ENCODE peak calls at places on chromosomes 7 and 10, in nine cellular contexts. M, Z, H, K, Y, E, W, J and S are unnamed samples.

GRCh38 chr10:53403688-53404087 is 631.1 kb upstream of the MBL2 start:
- DNase-seq in E (no peak), Z (no peak), M (no peak), Y (peak; percentile 1), J (no peak), K (no peak), W (peak; percentile 50), H (peak; percentile 1), S (no peak)

GRCh38 chr7:7136423-7136822 is 45.9 kb upstream of the C1GALT1 start:
- DNase-seq in K (no peak), M (no peak), Z (no peak), E (no peak), W (peak; percentile 68), H (no peak), Y (peak; percentile 65), J (peak; percentile 18), S (no peak)

GRCh38 chr7:50359995-50360925 is 55.7 kb downstream of the IKZF1 start:
- DNase-seq in K (peak; percentile 93), Z (no peak), M (no peak), J (peak; percentile 83), W (no peak), Y (no peak), E (no peak), H (no peak), S (peak; percentile 69)

GRCh38 chr10:3889961-3890522 is 105.0 kb upstream of the KLF6 start:
- DNase-seq in H (peak; percentile 87), K (no peak), Y (peak; percentile 95), J (no peak), Z (no peak), M (peak; percentile 94), E (peak; percentile 99), W (no peak), S (no peak)

GRCh38 chr7:102306916-102307677 is 20.4 kb downstream of the SH2B2 start:
- DNase-seq in K (peak; percentile 10), Z (no peak), E (peak; percentile 72), Y (peak; percentile 44), M (no peak), H (peak; percentile 78), W (peak; percentile 98), J (no peak), S (peak; percentile 84)

GRCh38 chr7:112422842-112423496 is 27.3 kb upstream of the IFRD1 start:
- DNase-seq in H (peak; percentile 81), Z (peak; percentile 87), Y (peak; percentile 84), M (peak; percentile 63), K (peak; percentile 83), W (no peak), E (peak; percentile 89), J (peak; percentile 90), S (peak; percentile 92)

GRCh38 chr7:51366930-51367613 is 50.5 kb upstream of the COBL start:
- DNase-seq in Y (peak; percentile 18), E (peak; percentile 43), W (peak; percentile 54), Z (peak; percentile 19), J (peak; percentile 78), H (peak; percentile 26), M (no peak), K (peak; percentile 34), S (peak; percentile 84)

GRCh38 chr10:49187950-49188761 is at the start of gene TMEM273:
- DNase-seq in J (peak; percentile 62), Y (peak; percentile 18), Z (no peak), M (no peak), E (no peak), H (no peak), W (peak; percentile 59), K (peak; percentile 70), S (no peak)

GRCh38 chr10:100707261-100707848 is 38.0 kb upstream of the PAX2 start:
- DNase-seq in E (no peak), Y (no peak), J (no peak), K (no peak), W (no peak), M (no peak), Z (no peak), H (no peak), S (no peak)

GRCh38 chr7:23114854-23115253 is 9.3 kb downstream of the KLHL7 start:
- DNase-seq in H (peak; percentile 63), Y (peak; percentile 28), K (no peak), M (no peak), E (no peak), W (no peak), Z (no peak), J (no peak), S (no peak)

GRCh38 chr10:43371418-43371817 is at the start of gene FXYD4:
- DNase-seq in J (peak; percentile 49), M (no peak), Z (no peak), W (no peak), E (no peak), K (no peak), Y (no peak), H (no peak), S (no peak)

DNA sequence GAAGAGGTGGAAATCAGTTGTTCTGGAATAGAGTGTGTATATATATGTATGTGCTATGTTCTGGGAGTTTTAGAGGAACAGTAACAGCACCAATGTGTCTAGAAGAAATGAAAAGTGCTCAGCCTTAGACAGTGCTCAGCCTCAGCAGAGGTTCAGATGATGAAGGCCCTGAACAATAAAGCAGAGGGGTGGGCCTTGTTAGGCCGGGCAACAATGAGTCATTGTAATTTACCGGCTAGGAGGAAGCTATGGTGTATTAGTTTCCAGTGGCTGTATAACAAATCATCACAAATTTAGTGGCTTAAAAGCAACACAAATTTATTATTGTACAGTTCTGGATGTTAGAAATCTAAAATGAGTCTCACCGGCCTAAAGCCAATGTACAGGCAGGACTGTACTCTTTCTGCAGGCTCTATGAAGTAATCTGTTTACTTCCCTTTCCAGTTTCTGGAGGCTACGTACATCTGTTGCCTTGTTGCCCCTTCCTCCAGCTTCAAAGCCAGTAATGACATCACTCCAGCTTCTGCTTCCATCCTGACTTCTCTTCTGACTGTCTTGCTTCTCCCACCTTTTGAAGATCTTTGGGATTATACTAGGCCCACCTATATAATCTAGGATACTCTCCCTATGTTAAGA is 84.6 kb downstream of the CH25H start:
- DNase-seq in M (no peak), J (no peak), W (no peak), H (peak; percentile 35), K (no peak), E (no peak), Z (no peak), Y (peak; percentile 31), S (no peak)
- H3K9ac ChIP-seq in M (no peak overlapping the region), J (no peak overlapping the region), W (no peak overlapping the region), H (no peak overlapping the region), K (no peak overlapping the region), E (no peak overlapping the region), Z (no peak overlapping the region), Y (no peak overlapping the region), S (no peak overlapping the region)

DNA sequence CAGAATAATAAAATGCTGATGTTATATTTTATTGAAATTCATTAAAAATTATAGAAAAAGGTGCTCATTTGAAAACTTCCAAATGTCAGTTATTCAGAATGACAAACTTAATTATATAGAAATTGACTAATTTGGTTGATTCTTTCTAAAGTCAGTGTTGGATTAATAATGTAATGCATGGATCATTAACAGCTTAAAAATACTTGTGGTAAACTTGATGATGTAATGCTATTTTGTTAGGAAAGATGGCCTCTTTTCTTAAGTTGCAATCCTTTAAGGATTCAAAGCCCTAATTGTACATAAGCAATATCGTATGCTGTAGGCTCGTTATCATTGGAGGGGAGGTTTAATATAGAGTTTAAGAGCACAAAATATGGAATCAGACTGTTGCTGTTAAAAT is 141.2 kb downstream of the ZEB1 start:
- DNase-seq in M (no peak), Y (peak; percentile 10), E (no peak), J (no peak), K (no peak), W (no peak), H (no peak), Z (no peak), S (no peak)
- H3K4me3 ChIP-seq in M (no peak overlapping the region), Y (no peak overlapping the region), E (no peak overlapping the region), J (no peak overlapping the region), K (no peak overlapping the region), W (no peak overlapping the region), H (no peak overlapping the region), Z (no peak overlapping the region), S (no peak overlapping the region)

GRCh38 chr7:35537067-35538023 is 157.6 kb downstream of the HERPUD2 start:
- DNase-seq in W (peak; percentile 79), Z (no peak), J (peak; percentile 82), M (peak; percentile 53), Y (peak; percentile 33), H (peak; percentile 47), K (peak; percentile 62), E (peak; percentile 46), S (peak; percentile 95)
- TF ChIP-seq CTCF in W (peak; percentile 91), Z (peak; percentile 99), J (peak; percentile 90), M (peak; percentile 92), Y (peak; percentile 84), H (peak; percentile 95), K (peak; percentile 89), E (peak; percentile 98), S (peak; percentile 97)

GRCh38 chr7:116517626-116518025 is 7.2 kb upstream of the CAV1 start:
- DNase-seq in J (no peak), M (no peak), E (no peak), Z (no peak), Y (no peak), K (no peak), W (no peak), H (no peak), S (no peak)
- H3K9ac ChIP-seq in J (no peak overlapping the region), M (no peak overlapping the region), E (no peak overlapping the region), Z (no peak overlapping the region), Y (no peak overlapping the region), K (no peak overlapping the region), W (no peak overlapping the region), H (no peak overlapping the region), S (no peak overlapping the region)

GRCh38 chr10:96387151-96387550 is 28.3 kb upstream of the OPALIN start:
- DNase-seq in J (no peak), Y (peak; percentile 34), H (peak; percentile 7), M (no peak), K (no peak), W (no peak), Z (no peak), E (no peak), S (no peak)
- H3K4me3 ChIP-seq in J (no peak overlapping the region), Y (no peak overlapping the region), H (no peak overlapping the region), M (no peak overlapping the region), K (no peak overlapping the region), W (no peak overlapping the region), Z (no peak overlapping the region), E (no peak overlapping the region), S (no peak overlapping the region)

DNA sequence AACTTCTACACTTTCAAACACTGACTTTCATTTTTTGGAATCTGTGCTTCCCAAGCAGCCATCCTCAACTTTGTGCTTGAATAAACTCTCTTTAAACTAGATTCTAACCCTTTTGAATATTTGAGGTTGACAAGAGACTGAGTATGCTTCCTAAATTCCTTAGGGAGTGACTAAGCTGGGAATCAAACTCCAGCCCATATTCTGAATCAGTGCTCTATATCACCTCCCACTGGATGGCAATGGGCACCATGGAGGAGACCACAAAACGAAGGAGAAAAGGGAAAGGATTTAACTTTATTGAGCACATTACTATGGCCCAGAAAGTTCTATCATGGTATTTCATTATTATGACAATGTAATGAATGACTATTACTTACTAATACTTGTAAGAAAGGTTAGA is 17.2 kb upstream of the SLC26A4 start:
- DNase-seq in W (no peak), Z (no peak), K (no peak), Y (peak; percentile 70), M (peak; percentile 7), J (no peak), H (peak; percentile 78), E (no peak), S (no peak)
- TF ChIP-seq CTCF in W (no peak), Z (peak; percentile 51), K (no peak), Y (peak; percentile 57), M (peak; percentile 41), J (no peak), H (peak; percentile 49), E (no peak), S (peak; percentile 46)

GRCh38 chr7:24812313-24812945 is 55.2 kb upstream of the GSDME start:
- DNase-seq in E (peak; percentile 46), W (peak; percentile 51), Y (no peak), K (peak; percentile 32), M (no peak), Z (no peak), H (peak; percentile 36), J (peak; percentile 66), S (peak; percentile 85)
- H3K9ac ChIP-seq in E (no peak overlapping the region), W (no peak overlapping the region), Y (no peak overlapping the region), K (no peak overlapping the region), M (no peak overlapping the region), Z (no peak overlapping the region), H (no peak overlapping the region), J (no peak overlapping the region), S (no peak overlapping the region)